ENCODE peak calls at places on chromosome 18, in five cellular contexts. One of them, this sample, is unnamed.

GRCh38 chr18:45688113-45688512 is 35.9 kb upstream of the SLC14A1 start:
- DNase-seq in GM12865: no peak
- DNase-seq in fibroblast of pulmonary artery: peak
- DNase-seq in colonic mucosa: no peak
- DNase-seq in IMR-90: peak
- DNase-seq in this sample: no peak

GRCh38 chr18:24704921-24705620 is 244.6 kb downstream of the HRH4 start:
- DNase-seq in GM12865: no peak
- DNase-seq in fibroblast of pulmonary artery: no peak
- DNase-seq in colonic mucosa: no peak
- DNase-seq in IMR-90: peak
- DNase-seq in this sample: no peak

GRCh38 chr18:53319628-53320027 is 904.8 kb downstream of the MBD2 start:
- DNase-seq in GM12865: no peak
- DNase-seq in fibroblast of pulmonary artery: no peak
- DNase-seq in colonic mucosa: no peak
- DNase-seq in IMR-90: no peak
- DNase-seq in this sample: no peak

GRCh38 chr18:23784811-23785245 is 95.6 kb downstream of the LAMA3 start:
- DNase-seq in GM12865: no peak
- DNase-seq in fibroblast of pulmonary artery: peak
- DNase-seq in colonic mucosa: peak
- DNase-seq in IMR-90: peak
- DNase-seq in this sample: no peak

GRCh38 chr18:61669320-61669719 is 223.5 kb downstream of the RNF152 start:
- DNase-seq in GM12865: no peak
- DNase-seq in fibroblast of pulmonary artery: peak
- DNase-seq in colonic mucosa: no peak
- DNase-seq in IMR-90: peak
- DNase-seq in this sample: no peak

GRCh38 chr18:23872701-23873550 is 141.6 kb upstream of the TTC39C start:
- DNase-seq in GM12865: no peak
- DNase-seq in fibroblast of pulmonary artery: no peak
- DNase-seq in colonic mucosa: peak
- DNase-seq in IMR-90: no peak
- DNase-seq in this sample: peak

GRCh38 chr18:32271649-32272324 is 81.9 kb downstream of the MEP1B start:
- DNase-seq in GM12865: peak
- DNase-seq in fibroblast of pulmonary artery: peak
- DNase-seq in colonic mucosa: no peak
- DNase-seq in IMR-90: peak
- DNase-seq in this sample: peak

GRCh38 chr18:23664674-23665073 is 2.0 kb upstream of the ANKRD29 start:
- DNase-seq in GM12865: no peak
- DNase-seq in fibroblast of pulmonary artery: no peak
- DNase-seq in colonic mucosa: no peak
- DNase-seq in IMR-90: peak
- DNase-seq in this sample: no peak

GRCh38 chr18:76488190-76488589 is 6.9 kb downstream of the ZNF516 start:
- DNase-seq in GM12865: no peak
- DNase-seq in fibroblast of pulmonary artery: peak
- DNase-seq in colonic mucosa: no peak
- DNase-seq in IMR-90: peak
- DNase-seq in this sample: no peak

GRCh38 chr18:25253136-25253535 is 98.8 kb downstream of the ZNF521 start:
- DNase-seq in GM12865: no peak
- DNase-seq in fibroblast of pulmonary artery: no peak
- DNase-seq in colonic mucosa: no peak
- DNase-seq in IMR-90: no peak
- DNase-seq in this sample: no peak

GRCh38 chr18:39742015-39742466 is 2176.4 kb upstream of the CELF4 start:
- DNase-seq in GM12865: no peak
- DNase-seq in fibroblast of pulmonary artery: no peak
- DNase-seq in colonic mucosa: no peak
- DNase-seq in IMR-90: peak
- DNase-seq in this sample: no peak

GRCh38 chr18:48957616-48958015 is 6.9 kb upstream of the SMAD7 start:
- DNase-seq in GM12865: no peak
- DNase-seq in fibroblast of pulmonary artery: no peak
- DNase-seq in colonic mucosa: no peak
- DNase-seq in IMR-90: no peak
- DNase-seq in this sample: no peak

GRCh38 chr18:48777026-48777736 is 173.6 kb downstream of the SMAD7 start:
- DNase-seq in GM12865: peak
- DNase-seq in fibroblast of pulmonary artery: peak
- DNase-seq in colonic mucosa: peak
- DNase-seq in IMR-90: peak
- DNase-seq in this sample: peak

GRCh38 chr18:49747876-49748275 is 65.5 kb downstream of the ACAA2 start:
- DNase-seq in GM12865: no peak
- DNase-seq in fibroblast of pulmonary artery: peak
- DNase-seq in colonic mucosa: no peak
- DNase-seq in IMR-90: no peak
- DNase-seq in this sample: no peak

GRCh38 chr18:74197705-74198341 is 49.5 kb downstream of the TIMM21 start:
- DNase-seq in GM12865: no peak
- DNase-seq in fibroblast of pulmonary artery: no peak
- DNase-seq in colonic mucosa: peak
- DNase-seq in IMR-90: no peak
- DNase-seq in this sample: no peak

GRCh38 chr18:22946841-22947240 is 13.7 kb downstream of the RBBP8 start:
- DNase-seq in GM12865: no peak
- DNase-seq in fibroblast of pulmonary artery: no peak
- DNase-seq in colonic mucosa: no peak
- DNase-seq in IMR-90: peak
- DNase-seq in this sample: no peak

GRCh38 chr18:50749421-50749820 is 70.4 kb downstream of the MRO start:
- DNase-seq in GM12865: no peak
- DNase-seq in fibroblast of pulmonary artery: no peak
- DNase-seq in colonic mucosa: no peak
- DNase-seq in IMR-90: no peak
- DNase-seq in this sample: no peak

GRCh38 chr18:3121256-3121655 is 98.5 kb downstream of the MYOM1 start:
- DNase-seq in GM12865: peak
- DNase-seq in fibroblast of pulmonary artery: peak
- DNase-seq in colonic mucosa: no peak
- DNase-seq in IMR-90: no peak
- DNase-seq in this sample: no peak
- TF ChIP-seq CTCF in GM12865: no peak
- TF ChIP-seq CTCF in fibroblast of pulmonary artery: no peak
- TF ChIP-seq CTCF in colonic mucosa: no peak
- TF ChIP-seq CTCF in IMR-90: no peak
- TF ChIP-seq CTCF in this sample: peak

DNA sequence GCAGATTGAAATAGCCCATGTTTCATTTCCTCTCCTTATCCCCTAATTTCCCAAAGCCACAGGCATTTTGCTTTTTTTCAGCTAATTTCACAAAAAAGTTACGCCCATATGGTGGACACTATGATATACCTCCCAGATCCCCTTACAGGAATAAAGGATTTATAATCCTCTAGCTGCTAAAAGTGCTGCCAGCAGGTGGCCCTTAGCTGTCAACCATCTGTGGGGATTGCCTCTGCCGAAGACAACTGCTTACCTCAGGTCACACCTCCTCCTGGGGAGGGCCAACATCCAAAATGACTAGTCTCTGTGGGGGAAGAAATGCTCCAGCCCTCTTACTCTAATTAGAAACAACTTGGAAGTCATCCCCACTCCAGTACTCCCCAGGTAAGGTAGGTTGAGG is 61.0 kb upstream of the EPB41L3 start:
- DNase-seq in GM12865: peak
- DNase-seq in fibroblast of pulmonary artery: no peak
- DNase-seq in colonic mucosa: no peak
- DNase-seq in IMR-90: no peak
- DNase-seq in this sample: no peak
- TF ChIP-seq CTCF in GM12865: no peak
- TF ChIP-seq CTCF in fibroblast of pulmonary artery: no peak
- TF ChIP-seq CTCF in colonic mucosa: no peak
- TF ChIP-seq CTCF in IMR-90: no peak
- TF ChIP-seq CTCF in this sample: no peak

GRCh38 chr18:36942264-36942663 is 113.3 kb downstream of the KIAA1328 start:
- DNase-seq in GM12865: peak
- DNase-seq in fibroblast of pulmonary artery: peak
- DNase-seq in colonic mucosa: no peak
- DNase-seq in IMR-90: peak
- DNase-seq in this sample: peak
- TF ChIP-seq CTCF in GM12865: peak
- TF ChIP-seq CTCF in fibroblast of pulmonary artery: peak
- TF ChIP-seq CTCF in colonic mucosa: peak
- TF ChIP-seq CTCF in IMR-90: peak
- TF ChIP-seq CTCF in this sample: peak

GRCh38 chr18:58315041-58315440 is 271.0 kb downstream of the NEDD4L start:
- DNase-seq in GM12865: no peak
- DNase-seq in fibroblast of pulmonary artery: no peak
- DNase-seq in colonic mucosa: no peak
- DNase-seq in IMR-90: peak
- DNase-seq in this sample: no peak

GRCh38 chr18:58314284-58314683 is 270.3 kb downstream of the NEDD4L start:
- DNase-seq in GM12865: no peak
- DNase-seq in fibroblast of pulmonary artery: peak
- DNase-seq in colonic mucosa: no peak
- DNase-seq in IMR-90: peak
- DNase-seq in this sample: peak

GRCh38 chr18:58315739-58316215 is 271.8 kb downstream of the NEDD4L start:
- DNase-seq in GM12865: no peak
- DNase-seq in fibroblast of pulmonary artery: no peak
- DNase-seq in colonic mucosa: peak
- DNase-seq in IMR-90: no peak
- DNase-seq in this sample: peak

GRCh38 chr18:58316943-58317342 is 272.9 kb downstream of the NEDD4L start:
- DNase-seq in GM12865: peak
- DNase-seq in fibroblast of pulmonary artery: no peak
- DNase-seq in colonic mucosa: no peak
- DNase-seq in IMR-90: no peak
- DNase-seq in this sample: no peak

GRCh38 chr18:58316400-58316942 is 272.4 kb downstream of the NEDD4L start:
- DNase-seq in GM12865: no peak
- DNase-seq in fibroblast of pulmonary artery: no peak
- DNase-seq in colonic mucosa: no peak
- DNase-seq in IMR-90: no peak
- DNase-seq in this sample: no peak
- TF ChIP-seq CTCF in GM12865: no peak
- TF ChIP-seq CTCF in fibroblast of pulmonary artery: no peak
- TF ChIP-seq CTCF in colonic mucosa: no peak
- TF ChIP-seq CTCF in IMR-90: no peak
- TF ChIP-seq CTCF in this sample: no peak

DNA sequence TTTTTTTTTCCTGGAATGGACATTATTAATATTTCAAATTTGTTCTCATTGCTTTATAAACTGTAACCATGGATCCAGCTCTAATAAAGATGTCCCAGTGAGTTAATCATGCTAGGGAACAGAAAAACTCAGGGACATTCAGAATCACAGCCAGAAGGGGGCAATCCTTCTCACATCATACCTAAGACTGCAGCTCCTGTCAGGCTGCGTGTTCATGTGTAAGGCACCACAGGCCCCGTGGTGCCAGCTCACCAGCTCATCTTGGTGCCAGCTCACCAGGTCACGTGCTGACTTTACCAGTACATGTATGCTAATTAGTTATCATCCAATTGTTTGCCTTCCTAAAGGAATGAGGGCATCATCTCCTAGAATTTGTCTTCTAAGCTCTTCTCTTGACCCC is 84.7 kb upstream of the NEDD4L start:
- DNase-seq in GM12865: peak
- DNase-seq in fibroblast of pulmonary artery: peak
- DNase-seq in colonic mucosa: peak
- DNase-seq in IMR-90: peak
- DNase-seq in this sample: peak
- TF ChIP-seq CTCF in GM12865: peak
- TF ChIP-seq CTCF in fibroblast of pulmonary artery: peak
- TF ChIP-seq CTCF in colonic mucosa: peak
- TF ChIP-seq CTCF in IMR-90: peak
- TF ChIP-seq CTCF in this sample: peak

GRCh38 chr18:66534110-66534509 is 69.8 kb downstream of the CDH19 start:
- DNase-seq in GM12865: no peak
- DNase-seq in fibroblast of pulmonary artery: no peak
- DNase-seq in colonic mucosa: no peak
- DNase-seq in IMR-90: no peak
- DNase-seq in this sample: no peak

GRCh38 chr18:66533693-66534092 is 70.2 kb downstream of the CDH19 start:
- DNase-seq in GM12865: no peak
- DNase-seq in fibroblast of pulmonary artery: no peak
- DNase-seq in colonic mucosa: no peak
- DNase-seq in IMR-90: no peak
- DNase-seq in this sample: no peak
- TF ChIP-seq CTCF in GM12865: no peak
- TF ChIP-seq CTCF in fibroblast of pulmonary artery: no peak
- TF ChIP-seq CTCF in colonic mucosa: no peak
- TF ChIP-seq CTCF in IMR-90: no peak
- TF ChIP-seq CTCF in this sample: no peak

DNA sequence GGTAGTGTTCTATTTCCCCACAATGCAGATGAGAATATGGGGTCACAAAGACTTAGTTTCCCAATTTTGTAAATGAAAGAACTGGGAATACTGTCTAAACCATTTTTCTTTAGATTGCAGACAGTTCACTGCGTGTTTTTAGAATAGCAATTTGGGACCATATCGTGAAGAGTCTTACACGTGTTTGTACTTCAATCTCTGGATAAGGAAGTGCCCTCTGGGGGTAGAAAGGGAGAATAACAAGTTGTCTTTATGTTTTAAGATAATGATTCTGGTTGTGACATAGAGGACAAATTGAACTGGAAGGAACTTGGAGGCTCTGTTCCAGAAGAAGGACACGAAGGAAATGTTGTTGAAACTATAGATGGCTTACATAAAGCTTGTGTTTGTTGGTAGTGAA is 457.7 kb downstream of the CBLN2 start:
- DNase-seq in GM12865: peak
- DNase-seq in fibroblast of pulmonary artery: peak
- DNase-seq in colonic mucosa: no peak
- DNase-seq in IMR-90: no peak
- DNase-seq in this sample: peak
- TF ChIP-seq CTCF in GM12865: peak
- TF ChIP-seq CTCF in fibroblast of pulmonary artery: peak
- TF ChIP-seq CTCF in colonic mucosa: no peak
- TF ChIP-seq CTCF in IMR-90: no peak
- TF ChIP-seq CTCF in this sample: peak